ENCODE peak calls at places on chromosomes 7 and 10, in eight cellular contexts. N is colonic mucosa, I is GM23248, B is right lobe of liver, L is IMR-90, X is psoas muscle, F is transverse colon, W is NB4. P is an unnamed sample.
A peak's percentile ranks its signal among the peaks of the same experiment; 100 is the strongest.

GRCh38 chr10:72254891-72255568 is 18.7 kb upstream of the DDIT4 start:
- DNase-seq in N (peak; percentile 82), I (peak; percentile 80), B (peak; percentile 93), L (peak; percentile 57), X (peak; percentile 97), F (peak; percentile 89), W (peak; percentile 87), P (peak; percentile 98)

GRCh38 chr7:86844608-86845007 is 200.9 kb downstream of the GRM3 start:
- DNase-seq in N (no peak), I (no peak), B (no peak), L (no peak), X (no peak), F (no peak), W (no peak), P (no peak)

GRCh38 chr10:43208147-43209063 is 58.5 kb downstream of the RASGEF1A start:
- DNase-seq in N (no peak), I (no peak), B (peak; percentile 37), L (no peak), X (peak; percentile 35), F (peak; percentile 4), W (no peak), P (peak; percentile 12)

GRCh38 chr7:98303906-98304305 is 22.4 kb downstream of the BRI3 start:
- DNase-seq in N (no peak), I (no peak), B (no peak), L (no peak), X (peak; percentile 37), F (no peak), W (no peak), P (no peak)

GRCh38 chr10:12350167-12350872 is 973 bp downstream of the CAMK1D start:
- DNase-seq in N (peak; percentile 70), I (peak; percentile 54), B (peak; percentile 69), L (peak; percentile 45), X (peak; percentile 56), F (peak; percentile 67), W (peak; percentile 63), P (peak; percentile 53)

GRCh38 chr7:151238924-151239836 is 6.9 kb downstream of the CHPF2 start:
- DNase-seq in N (no peak), I (no peak), B (no peak), L (no peak), X (no peak), F (no peak), W (no peak), P (no peak)

GRCh38 chr7:3464900-3465622 is 164.0 kb downstream of the SDK1 start:
- DNase-seq in N (no peak), I (no peak), B (no peak), L (no peak), X (no peak), F (no peak), W (no peak), P (no peak)

GRCh38 chr7:44279286-44279685 is 46.1 kb downstream of the CAMK2B start:
- DNase-seq in N (no peak), I (no peak), B (peak; percentile 30), L (no peak), X (peak; percentile 26), F (no peak), W (no peak), P (peak; percentile 53)

GRCh38 chr10:132486539-132487121 is 51.0 kb upstream of the INPP5A start:
- DNase-seq in N (no peak), I (no peak), B (peak; percentile 44), L (no peak), X (peak; percentile 49), F (no peak), W (no peak), P (no peak)

GRCh38 chr10:85100495-85100894 is 772.1 kb downstream of the CCSER2 start:
- DNase-seq in N (no peak), I (no peak), B (no peak), L (no peak), X (no peak), F (no peak), W (no peak), P (no peak)

GRCh38 chr10:122504551-122504950 is 43.2 kb downstream of the HTRA1 start:
- DNase-seq in N (peak; percentile 78), I (peak; percentile 94), B (peak; percentile 90), L (peak; percentile 94), X (peak; percentile 91), F (peak; percentile 79), W (no peak), P (peak; percentile 96)

GRCh38 chr10:69456880-69457693 is 5.8 kb downstream of the TSPAN15 start:
- DNase-seq in N (no peak), I (peak; percentile 76), B (no peak), L (no peak), X (peak; percentile 75), F (no peak), W (no peak), P (no peak)

GRCh38 chr10:75400769-75401568 is 595 bp downstream of the ZNF503 start:
- DNase-seq in N (peak; percentile 61), I (peak; percentile 90), B (peak; percentile 78), L (peak; percentile 56), X (peak; percentile 77), F (peak; percentile 60), W (peak; percentile 81), P (peak; percentile 62)

GRCh38 chr7:41886257-41886905 is 183.5 kb upstream of the INHBA start:
- DNase-seq in N (peak; percentile 50), I (peak; percentile 95), B (no peak), L (peak; percentile 95), X (peak; percentile 70), F (peak; percentile 47), W (peak; percentile 91), P (peak; percentile 54)

GRCh38 chr10:80870282-80870681 is 332.6 kb downstream of the SH2D4B start:
- DNase-seq in N (no peak), I (no peak), B (no peak), L (no peak), X (no peak), F (no peak), W (no peak), P (no peak)

GRCh38 chr7:138089080-138089901 is 13.0 kb downstream of the AKR1D1 start:
- DNase-seq in N (no peak), I (peak; percentile 59), B (no peak), L (no peak), X (no peak), F (no peak), W (peak; percentile 53), P (no peak)

GRCh38 chr7:42083284-42083683 is 153.7 kb downstream of the GLI3 start:
- DNase-seq in N (no peak), I (no peak), B (no peak), L (no peak), X (no peak), F (no peak), W (no peak), P (no peak)

GRCh38 chr7:25169683-25170082 is 44.6 kb upstream of the CYCS start:
- DNase-seq in N (no peak), I (no peak), B (no peak), L (no peak), X (no peak), F (no peak), W (no peak), P (no peak)

GRCh38 chr7:25173184-25173583 is 48.1 kb upstream of the CYCS start:
- DNase-seq in N (peak; percentile 55), I (no peak), B (no peak), L (no peak), X (no peak), F (peak; percentile 43), W (no peak), P (no peak)

GRCh38 chr7:25168145-25168544 is 43.1 kb upstream of the CYCS start:
- DNase-seq in N (no peak), I (no peak), B (no peak), L (no peak), X (no peak), F (no peak), W (no peak), P (no peak)

GRCh38 chr7:25171516-25171915 is 46.5 kb upstream of the CYCS start:
- DNase-seq in N (no peak), I (no peak), B (no peak), L (no peak), X (no peak), F (no peak), W (no peak), P (no peak)

GRCh38 chr7:25171071-25171470 is 46.0 kb upstream of the CYCS start:
- DNase-seq in N (peak; percentile 59), I (no peak), B (no peak), L (no peak), X (no peak), F (peak; percentile 45), W (no peak), P (no peak)
- H3K4me3 ChIP-seq in N (no peak overlapping the region), I (no peak overlapping the region), B (no peak overlapping the region), L (no peak overlapping the region), X (no peak overlapping the region), F (no peak overlapping the region), W (no peak overlapping the region), P (no peak overlapping the region)

DNA sequence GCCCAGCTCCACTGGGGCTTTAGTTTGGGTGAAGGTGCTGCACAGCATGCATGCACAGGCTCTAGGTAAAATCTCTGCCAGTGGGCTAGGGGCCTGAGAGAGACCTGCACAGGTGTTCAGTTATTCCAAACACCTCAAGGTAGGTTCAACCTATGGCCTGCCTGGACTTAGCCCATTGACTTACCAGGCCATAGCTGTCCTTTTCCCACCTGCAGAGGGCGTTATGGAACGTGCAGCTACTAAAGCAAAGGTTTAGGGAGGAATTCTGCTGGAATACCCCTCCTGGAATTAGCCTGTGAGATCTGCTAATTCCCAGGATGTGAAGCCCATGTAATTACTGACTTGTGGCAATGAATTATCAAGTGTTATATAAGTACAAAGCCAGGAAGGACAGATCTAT is 3.6 kb downstream of the VWC2 start:
- DNase-seq in N (peak; percentile 54), I (no peak), B (no peak), L (no peak), X (no peak), F (peak; percentile 28), W (no peak), P (no peak)
- H3K4me3 ChIP-seq in N (no peak overlapping the region), I (no peak overlapping the region), B (no peak overlapping the region), L (no peak overlapping the region), X (no peak overlapping the region), F (no peak overlapping the region), W (no peak overlapping the region), P (no peak overlapping the region)

DNA sequence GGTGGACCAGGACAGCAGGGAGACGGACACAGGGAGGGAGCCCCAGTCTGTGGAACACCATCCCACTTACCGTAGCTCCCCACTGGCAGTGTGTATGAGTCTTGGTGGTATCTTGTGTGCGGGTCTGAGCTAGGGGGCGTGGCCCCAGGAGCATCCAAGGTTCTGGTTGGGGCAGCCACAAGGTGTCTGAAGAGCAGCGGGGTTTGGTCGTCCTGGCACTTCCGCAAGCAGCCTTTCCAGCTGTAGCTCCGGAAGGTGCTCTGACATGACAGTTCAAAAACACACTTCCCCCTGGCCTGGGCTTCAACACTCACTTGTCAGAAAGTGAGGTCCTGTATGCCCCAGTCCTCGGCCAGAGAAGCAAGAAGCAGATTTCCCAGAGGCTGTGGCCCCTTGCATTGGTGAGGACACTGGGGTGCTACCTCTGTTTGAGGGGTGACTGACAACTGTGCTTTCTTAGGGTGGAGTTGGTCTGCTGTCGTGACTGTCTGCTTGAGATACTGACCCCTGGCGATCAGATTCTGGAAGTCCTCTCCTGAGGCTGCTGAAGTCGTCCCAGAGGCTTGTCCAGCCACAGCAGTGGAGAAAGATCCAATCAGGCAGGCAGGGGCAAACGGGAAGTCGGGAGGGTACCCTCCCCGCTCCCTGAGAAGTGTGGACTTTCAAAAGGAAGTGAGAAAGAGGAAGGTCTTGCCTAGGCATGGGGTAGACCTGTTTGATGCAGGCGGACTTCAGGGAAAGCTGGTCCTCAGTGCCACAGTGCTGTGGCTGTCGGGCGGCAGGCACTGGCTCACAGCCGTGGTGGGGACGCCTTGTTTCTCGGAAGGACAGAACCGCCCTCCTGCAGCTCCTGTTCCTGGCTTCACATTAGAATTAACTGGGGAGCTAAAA is 51.4 kb upstream of the PFKFB3 start:
- DNase-seq in N (peak; percentile 62), I (peak; percentile 80), B (peak; percentile 70), L (peak; percentile 69), X (peak; percentile 76), F (peak; percentile 57), W (peak; percentile 79), P (peak; percentile 86)
- H3K4me3 ChIP-seq in N (no peak overlapping the region), I (no peak overlapping the region), B (no peak overlapping the region), L (no peak overlapping the region), X (peak overlapping the region; percentile 40), F (no peak overlapping the region), W (no peak overlapping the region), P (peak overlapping the region; percentile 26)

GRCh38 chr10:86950349-86950748 is 7.1 kb downstream of the MMRN2 start:
- DNase-seq in N (no peak), I (no peak), B (no peak), L (no peak), X (no peak), F (no peak), W (no peak), P (peak; percentile 5)
- H3K4me3 ChIP-seq in N (no peak overlapping the region), I (no peak overlapping the region), B (no peak overlapping the region), L (no peak overlapping the region), X (no peak overlapping the region), F (no peak overlapping the region), W (no peak overlapping the region), P (no peak overlapping the region)